ENCODE peak calls at places on chromosome 1, in eight cellular contexts. I is gastrocnemius medialis, M is body of pancreas, S is lower leg skin, B is ovary, P is tibial nerve, J is GM12892, W is esophagus muscularis mucosa. Q is an unnamed sample.

GRCh38 chr1:192126030-192126619 is 32.1 kb upstream of the RGS18 start:
- DNase-seq in B (no peak), M (no peak), S (no peak), J (no peak), P (no peak), W (no peak), I (no peak), Q (no peak)

GRCh38 chr1:218330043-218330623 is 15.0 kb upstream of the TGFB2 start:
- DNase-seq in W (no peak), B (no peak), M (no peak), J (no peak), S (no peak), P (no peak), I (no peak), Q (no peak)

GRCh38 chr1:83626603-83627002 is 372.3 kb downstream of the TTLL7 start:
- DNase-seq in M (no peak), W (no peak), J (no peak), B (no peak), I (peak), P (no peak), S (no peak), Q (no peak)

GRCh38 chr1:12083766-12084165 is 20.7 kb downstream of the TNFRSF8 start:
- DNase-seq in P (no peak), S (no peak), J (no peak), M (no peak), W (no peak), B (no peak), I (no peak), Q (no peak)

GRCh38 chr1:243293941-243294722 is 38.3 kb downstream of the SDCCAG8 start:
- DNase-seq in M (no peak), S (no peak), P (no peak), I (no peak), W (no peak), B (no peak), J (no peak), Q (no peak)

GRCh38 chr1:184759097-184759496 is 4.4 kb upstream of the EDEM3 start:
- DNase-seq in W (no peak), M (no peak), J (no peak), S (no peak), I (no peak), B (no peak), P (no peak), Q (no peak)

GRCh38 chr1:240210026-240210425 is 118.3 kb downstream of the FMN2 start:
- DNase-seq in I (no peak), W (no peak), B (no peak), P (no peak), S (no peak), M (no peak), J (no peak), Q (no peak)

GRCh38 chr1:152110860-152111514 is 4.3 kb downstream of the TCHH start:
- DNase-seq in S (no peak), J (no peak), M (peak), B (no peak), I (no peak), W (no peak), P (no peak), Q (no peak)

GRCh38 chr1:91476538-91477217 is 24.0 kb upstream of the CDC7 start:
- DNase-seq in I (no peak), P (no peak), S (no peak), W (no peak), M (no peak), B (no peak), J (no peak), Q (no peak)

GRCh38 chr1:242691603-242691945 is 167.1 kb upstream of the PLD5 start:
- DNase-seq in B (peak), P (no peak), M (no peak), J (no peak), S (no peak), I (no peak), W (no peak), Q (no peak)

GRCh38 chr1:31633117-31633516 is 11.6 kb downstream of the PEF1 start:
- DNase-seq in I (peak), B (no peak), W (no peak), S (no peak), J (no peak), P (no peak), M (no peak), Q (no peak)

GRCh38 chr1:48617227-48617626 is 145.2 kb upstream of the SPATA6 start:
- DNase-seq in J (no peak), B (no peak), S (no peak), P (no peak), M (no peak), W (no peak), I (no peak), Q (no peak)

GRCh38 chr1:181190362-181191035 is 102.0 kb downstream of the IER5 start:
- DNase-seq in I (no peak), S (peak), J (no peak), M (peak), W (no peak), B (no peak), P (no peak), Q (no peak)

GRCh38 chr1:6005276-6005917 is 13.2 kb upstream of the NPHP4 start:
- DNase-seq in P (no peak), M (peak), J (no peak), W (no peak), S (peak), B (no peak), I (no peak), Q (no peak)

GRCh38 chr1:17189632-17190525 is 15.0 kb upstream of the PADI1 start:
- DNase-seq in W (no peak), P (no peak), M (no peak), B (no peak), I (no peak), S (peak), J (no peak), Q (peak)

GRCh38 chr1:201026234-201026633 is 2.7 kb upstream of the KIF21B start:
- DNase-seq in P (no peak), S (no peak), I (no peak), M (no peak), W (no peak), B (no peak), J (no peak), Q (no peak)
- TF ChIP-seq POLR2A in P (no peak), S (no peak), I (no peak), M (no peak), W (no peak), B (no peak), J (no peak), Q (no peak)

DNA sequence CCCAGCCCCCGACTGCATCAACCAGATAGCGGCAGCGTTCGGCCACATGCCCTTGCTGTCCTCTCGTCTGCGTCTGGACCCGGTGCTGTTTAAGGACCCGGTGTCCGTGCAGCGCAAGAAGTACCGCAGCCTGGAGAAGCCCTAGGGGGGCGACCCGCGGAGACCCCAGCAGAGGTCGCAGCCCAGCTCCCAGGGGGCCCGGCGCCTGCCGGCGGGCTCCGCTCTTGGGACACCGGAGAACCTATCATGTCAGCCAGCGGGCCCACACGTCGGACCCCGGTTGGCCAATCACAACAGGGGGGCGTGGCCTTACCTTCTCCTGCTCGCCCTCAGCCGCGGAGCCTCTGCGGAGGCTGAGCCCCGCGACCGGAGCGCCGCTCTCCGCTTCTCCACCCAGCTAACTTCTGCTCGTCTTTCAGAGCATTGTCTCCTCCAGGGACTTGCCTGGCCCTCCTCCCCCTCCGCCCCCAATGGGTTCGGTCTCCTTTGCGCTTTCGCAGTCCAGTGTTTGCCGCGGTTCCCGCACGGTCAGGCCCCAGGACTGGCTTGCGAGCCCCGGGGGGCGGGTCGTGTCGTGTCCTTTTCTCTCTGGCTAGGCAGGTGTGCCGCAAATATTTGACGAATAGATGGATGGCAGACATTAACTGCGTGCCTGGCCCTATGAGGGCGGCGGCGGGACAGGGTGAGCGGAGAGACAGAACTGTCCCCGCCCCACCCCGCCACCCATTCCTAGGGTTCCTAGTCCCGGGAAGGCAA is 10.5 kb downstream of the SLC30A2 start:
- DNase-seq in M (peak), P (peak), I (peak), J (peak), W (peak), B (peak), S (peak), Q (peak)
- TF ChIP-seq POLR2A in M (peak), P (no peak), I (peak), J (no peak), W (peak), B (peak), S (no peak), Q (no peak)

DNA sequence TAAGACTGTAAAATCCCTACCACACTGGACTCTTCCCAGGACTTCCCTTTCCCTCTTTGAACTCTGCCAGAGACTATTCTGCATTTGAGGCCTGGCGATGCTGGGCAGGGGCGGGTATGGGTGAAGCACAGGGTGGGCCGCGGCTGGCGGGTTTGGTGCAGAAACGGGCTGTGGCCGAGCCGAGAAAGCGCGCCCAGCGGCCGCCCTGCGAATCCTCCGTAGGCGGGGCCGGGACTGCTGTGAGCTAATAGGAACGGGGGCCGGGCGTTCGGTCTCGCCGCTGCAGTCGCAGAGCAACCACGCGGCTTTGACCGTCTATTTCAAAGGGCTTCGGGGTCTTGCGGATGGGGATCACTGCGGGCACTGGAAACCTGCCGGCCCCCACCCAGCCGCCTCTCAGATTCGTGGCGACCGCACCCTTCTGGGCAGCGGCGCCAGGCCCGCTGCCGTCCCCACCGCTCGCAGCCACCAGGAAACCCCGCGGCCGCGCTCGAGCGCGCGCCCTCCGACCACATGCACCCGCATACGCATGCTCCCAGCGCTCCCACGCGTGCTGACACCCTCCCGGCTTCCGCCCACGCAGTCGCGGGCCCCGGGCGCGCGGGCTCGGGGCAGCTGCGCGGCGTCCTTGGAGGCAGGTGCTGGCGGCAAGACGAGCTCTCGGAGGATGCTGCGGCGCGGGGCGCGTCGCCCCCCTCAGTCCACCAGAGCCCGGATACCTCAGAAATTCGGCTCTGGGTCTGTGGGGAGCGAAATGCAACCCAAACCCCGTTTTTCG is 32.7 kb downstream of the DNTTIP2 start:
- DNase-seq in I (peak), W (peak), P (peak), B (peak), M (peak), S (peak), J (peak), Q (peak)
- TF ChIP-seq POLR2A in I (peak), W (peak), P (peak), B (peak), M (peak), S (no peak), J (no peak), Q (peak)

GRCh38 chr1:161726631-161727342 is 5.4 kb downstream of the FCRLB start:
- DNase-seq in B (peak), W (peak), S (peak), J (peak), P (peak), M (peak), I (peak), Q (peak)
- TF ChIP-seq POLR2A in B (peak), W (no peak), S (no peak), J (peak), P (peak), M (peak), I (peak), Q (peak)

DNA sequence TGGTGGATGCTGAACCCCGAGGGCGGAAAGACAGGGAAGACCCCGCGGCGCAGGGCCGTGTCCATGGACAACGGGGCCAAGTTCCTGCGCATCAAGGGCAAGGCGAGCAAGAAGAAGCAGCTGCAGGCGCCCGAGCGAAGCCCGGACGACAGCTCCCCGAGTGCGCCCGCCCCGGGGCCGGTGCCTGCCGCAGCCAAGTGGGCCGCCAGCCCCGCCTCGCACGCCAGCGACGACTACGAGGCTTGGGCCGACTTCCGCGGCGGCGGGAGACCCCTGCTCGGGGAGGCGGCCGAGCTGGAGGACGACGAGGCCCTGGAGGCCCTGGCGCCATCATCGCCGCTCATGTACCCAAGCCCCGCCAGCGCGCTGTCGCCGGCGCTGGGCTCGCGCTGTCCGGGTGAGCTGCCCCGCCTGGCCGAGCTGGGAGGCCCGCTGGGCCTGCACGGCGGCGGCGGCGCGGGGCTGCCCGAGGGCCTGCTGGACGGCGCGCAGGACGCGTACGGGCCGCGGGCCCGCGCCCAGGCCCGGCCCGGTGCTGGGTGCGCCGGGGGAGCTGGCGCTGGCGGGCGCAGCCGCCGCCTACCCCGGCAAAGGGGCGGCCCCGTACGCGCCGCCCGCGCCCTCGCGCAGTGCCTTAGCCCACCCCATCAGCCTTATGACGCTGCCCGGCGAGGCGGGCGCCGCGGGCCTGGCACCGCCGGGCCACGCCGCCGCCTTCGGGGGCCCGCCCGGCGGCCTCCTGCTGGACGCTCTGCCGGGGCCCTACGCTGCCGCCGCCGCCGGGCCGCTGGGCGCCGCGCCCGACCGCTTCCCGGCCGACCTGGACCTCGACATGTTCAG is 20.7 kb downstream of the FOXO6 start:
- DNase-seq in B (peak), M (peak), P (peak), S (no peak), W (no peak), I (no peak), J (peak), Q (no peak)
- TF ChIP-seq POLR2A in B (peak), M (peak), P (peak), S (no peak), W (no peak), I (no peak), J (no peak), Q (no peak)

GRCh38 chr1:161019767-161020572 is 982 bp downstream of the F11R start:
- DNase-seq in W (no peak), M (no peak), B (no peak), J (no peak), I (no peak), P (no peak), S (no peak), Q (no peak)
- TF ChIP-seq POLR2A in W (no peak), M (no peak), B (no peak), J (peak), I (no peak), P (no peak), S (no peak), Q (no peak)

DNA sequence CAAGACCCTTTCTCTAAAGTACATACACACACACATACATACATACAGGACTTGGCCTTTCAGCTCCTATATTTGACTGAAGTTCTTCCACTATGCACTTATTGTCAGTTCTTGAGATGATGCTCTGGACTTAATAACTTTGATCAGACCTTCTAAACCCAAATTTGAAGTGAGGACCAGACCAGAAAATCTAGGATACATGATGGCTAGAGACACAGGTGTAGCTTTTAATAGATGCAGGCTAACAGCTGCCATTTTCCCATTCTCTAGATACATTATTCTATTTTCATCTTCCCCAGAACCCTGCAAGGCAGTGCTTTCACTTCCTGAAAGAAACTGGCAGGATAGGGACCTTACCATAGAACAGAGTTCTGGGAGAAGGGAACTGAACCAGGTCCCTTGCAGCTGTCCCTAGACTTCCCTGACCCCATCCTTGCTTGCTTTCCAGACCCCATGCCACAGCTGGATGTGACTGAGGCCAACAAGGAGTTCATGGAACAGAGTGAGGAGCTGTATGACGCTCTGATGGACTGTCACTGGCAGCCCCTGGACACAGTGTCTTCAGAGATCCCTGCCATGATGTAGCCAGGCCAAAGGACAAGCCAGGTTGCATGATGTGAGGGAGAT is 14.9 kb upstream of the RAB42 start:
- DNase-seq in J (no peak), M (no peak), W (no peak), B (no peak), P (no peak), I (no peak), S (no peak), Q (no peak)
- TF ChIP-seq POLR2A in J (peak), M (no peak), W (no peak), B (no peak), P (no peak), I (no peak), S (no peak), Q (no peak)

GRCh38 chr1:212557739-212558664 is 50.6 kb upstream of the ATF3 start:
- DNase-seq in S (peak), W (no peak), P (peak), M (peak), I (peak), B (no peak), J (peak), Q (no peak)

GRCh38 chr1:212559929-212560328 is 48.6 kb upstream of the ATF3 start:
- DNase-seq in S (no peak), B (peak), I (no peak), M (no peak), P (no peak), J (no peak), W (no peak), Q (no peak)

GRCh38 chr1:212556822-212557549 is 51.6 kb upstream of the ATF3 start:
- DNase-seq in J (no peak), B (no peak), W (no peak), P (no peak), I (no peak), M (no peak), S (no peak), Q (no peak)

GRCh38 chr1:212560933-212561460 is 47.6 kb upstream of the ATF3 start:
- DNase-seq in S (no peak), B (no peak), P (no peak), W (peak), M (no peak), J (no peak), I (no peak), Q (no peak)

DNA sequence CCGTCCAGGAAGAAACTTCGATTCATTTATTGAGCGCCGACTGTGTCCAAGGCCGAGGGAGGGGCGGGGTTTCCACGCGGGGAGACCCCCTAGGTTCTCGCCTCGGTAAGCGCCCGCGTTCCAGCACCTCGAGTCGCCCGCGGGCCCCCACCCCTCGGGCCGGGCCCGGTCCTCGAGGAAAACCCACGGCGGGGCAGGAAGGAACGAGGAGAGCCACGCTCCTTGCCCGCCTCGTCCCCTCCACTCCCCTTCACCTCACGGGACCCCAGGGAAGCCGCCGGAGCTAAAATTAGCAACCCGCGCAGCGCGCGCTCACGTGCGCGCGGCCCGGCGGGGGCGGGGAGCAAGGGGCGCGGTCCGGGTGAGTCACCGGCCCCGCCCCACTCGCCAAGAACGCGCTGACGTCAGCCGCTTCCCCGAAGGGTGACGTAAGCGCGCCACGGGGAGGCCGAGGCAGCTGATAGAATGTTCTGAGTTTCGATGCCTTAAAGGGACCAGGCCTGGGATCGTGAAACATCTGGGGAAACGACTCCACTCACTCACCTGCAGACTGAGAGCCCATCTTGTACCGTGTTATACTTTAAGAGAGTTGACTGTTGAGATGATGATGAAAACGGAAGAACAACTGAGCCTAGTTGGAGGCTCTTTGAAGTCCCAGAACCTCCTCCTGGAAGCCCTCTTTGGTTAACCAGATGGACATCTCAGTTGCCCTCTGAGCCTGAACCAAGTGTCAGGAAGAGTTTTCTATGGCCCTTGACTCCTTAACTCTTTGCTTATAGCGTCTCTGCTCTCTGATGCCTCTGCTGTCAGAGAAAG is 49.7 kb upstream of the ATF3 start:
- DNase-seq in B (peak), S (peak), M (peak), J (peak), I (peak), P (peak), W (peak), Q (peak)
- TF ChIP-seq POLR2A in B (peak), S (no peak), M (peak), J (no peak), I (peak), P (peak), W (peak), Q (peak)

GRCh38 chr1:3779912-3780416 is 7.4 kb downstream of the SMIM1 start:
- DNase-seq in I (no peak), M (no peak), J (no peak), S (no peak), W (no peak), P (no peak), B (no peak), Q (no peak)
- TF ChIP-seq POLR2A in I (no peak), M (no peak), J (no peak), S (no peak), W (no peak), P (no peak), B (no peak), Q (no peak)